ENCODE peak calls at places on chromosomes 7 and 10, in four cellular contexts. A, T, H and W are unnamed samples.

GRCh38 chr10:43595739-43596298 is 10.4 kb upstream of the ZNF485 start:
- DNase-seq in H (no peak), A (no peak), T (no peak), W (no peak)

GRCh38 chr10:43862756-43863155 is 214.1 kb upstream of the ZNF32 start:
- DNase-seq in T (no peak), A (no peak), H (no peak), W (no peak)

GRCh38 chr7:82017334-82017943 is 247.6 kb upstream of the HGF start:
- DNase-seq in H (no peak), T (peak), A (peak), W (peak)

GRCh38 chr7:147182859-147183258 is 1066.3 kb downstream of the CNTNAP2 start:
- DNase-seq in H (no peak), A (no peak), T (no peak), W (no peak)

GRCh38 chr7:127581716-127582115 is 3.7 kb downstream of the GCC1 start:
- DNase-seq in H (no peak), T (no peak), A (no peak), W (no peak)

GRCh38 chr10:124923684-124924083 is 18.2 kb upstream of the ZRANB1 start:
- DNase-seq in H (no peak), T (no peak), A (no peak), W (no peak)

GRCh38 chr7:86559096-86559495 is 84.6 kb upstream of the GRM3 start:
- DNase-seq in H (no peak), T (no peak), A (no peak), W (no peak)

GRCh38 chr7:136741941-136742340 is 126.5 kb upstream of the CHRM2 start:
- DNase-seq in H (no peak), A (no peak), T (no peak), W (no peak)

GRCh38 chr10:119516381-119517234 is 25.9 kb downstream of the RGS10 start:
- DNase-seq in T (no peak), A (peak), H (no peak), W (no peak)

GRCh38 chr10:34002896-34003295 is 668.4 kb upstream of the NRP1 start:
- DNase-seq in T (no peak), A (no peak), H (no peak), W (no peak)

GRCh38 chr7:36468361-36469140 is 78.9 kb downstream of the ANLN start:
- DNase-seq in A (no peak), T (no peak), H (no peak), W (no peak)

GRCh38 chr7:93949468-93949867 is 27.9 kb downstream of the GNG11 start:
- DNase-seq in A (no peak), H (no peak), T (peak), W (no peak)

GRCh38 chr7:73716318-73716890 is 3.1 kb downstream of the STX1A start:
- DNase-seq in A (no peak), T (peak), H (no peak), W (no peak)

GRCh38 chr7:27165655-27166474 is 528 bp upstream of the HOXA9 start:
- DNase-seq in A (no peak), T (no peak), H (peak), W (no peak)

GRCh38 chr10:47402681-47403301 is 18.7 kb upstream of the ZNF488 start:
- DNase-seq in H (peak), A (no peak), T (peak), W (peak)

GRCh38 chr10:120495226-120495625 is 38.2 kb downstream of the PLPP4 start:
- DNase-seq in T (no peak), A (no peak), H (no peak), W (no peak)

GRCh38 chr10:79401015-79401921 is 44.2 kb downstream of the ZCCHC24 start:
- DNase-seq in A (no peak), T (no peak), H (no peak), W (no peak)

GRCh38 chr7:63998549-63998948 is at the start of gene ZNF722:
- DNase-seq in T (no peak), A (no peak), H (no peak), W (no peak)

GRCh38 chr7:1028044-1028770 is 16.1 kb upstream of the GPR146 start:
- DNase-seq in H (peak), A (peak), T (peak), W (peak)

GRCh38 chr7:42227931-42228591 is 8.9 kb downstream of the GLI3 start:
- DNase-seq in A (no peak), H (peak), T (no peak), W (no peak)

GRCh38 chr7:100867040-100867795 is at the start of gene TRIP6:
- DNase-seq in A (peak), H (peak), T (peak), W (no peak)

GRCh38 chr7:128020161-128020560 is 11.1 kb downstream of the LRRC4 start:
- DNase-seq in A (peak), T (peak), H (peak), W (peak)

GRCh38 chr10:89563861-89564478 is 28.6 kb upstream of the SLC16A12 start:
- DNase-seq in T (peak), H (no peak), A (peak), W (peak)

GRCh38 chr7:78296036-78296435 is 497.5 kb downstream of the PHTF2 start:
- DNase-seq in A (no peak), T (no peak), H (no peak), W (no peak)

GRCh38 chr7:102042016-102042656 is 224.7 kb downstream of the CUX1 start:
- DNase-seq in H (no peak), T (peak), A (no peak), W (peak)

GRCh38 chr10:120432209-120432608 is 24.8 kb upstream of the PLPP4 start:
- DNase-seq in H (no peak), T (no peak), A (no peak), W (no peak)

GRCh38 chr7:43119371-43120069 is 7.1 kb downstream of the HECW1 start:
- DNase-seq in H (no peak), A (no peak), T (no peak), W (no peak)

GRCh38 chr7:36928718-36929117 is 204.4 kb upstream of the AOAH start:
- DNase-seq in H (no peak), A (no peak), T (no peak), W (no peak)

GRCh38 chr7:117937726-117938483 is 64.7 kb upstream of the CTTNBP2 start:
- DNase-seq in A (no peak), T (no peak), H (no peak), W (peak)

GRCh38 chr10:88092975-88093374 is 229.6 kb downstream of the PTEN start:
- DNase-seq in T (no peak), A (peak), H (no peak), W (no peak)

GRCh38 chr10:12617205-12618175 is 268.1 kb downstream of the CAMK1D start:
- DNase-seq in A (no peak), T (no peak), H (no peak), W (no peak)

GRCh38 chr7:30988346-30989005 is 24.7 kb downstream of the GHRHR start:
- DNase-seq in T (peak), A (no peak), H (peak), W (no peak)

GRCh38 chr7:2736411-2736914 is 48.5 kb downstream of the AMZ1 start:
- DNase-seq in T (no peak), A (no peak), H (peak), W (no peak)

GRCh38 chr7:7017707-7018265 is 164.6 kb upstream of the C1GALT1 start:
- DNase-seq in A (no peak), H (no peak), T (no peak), W (no peak)

DNA sequence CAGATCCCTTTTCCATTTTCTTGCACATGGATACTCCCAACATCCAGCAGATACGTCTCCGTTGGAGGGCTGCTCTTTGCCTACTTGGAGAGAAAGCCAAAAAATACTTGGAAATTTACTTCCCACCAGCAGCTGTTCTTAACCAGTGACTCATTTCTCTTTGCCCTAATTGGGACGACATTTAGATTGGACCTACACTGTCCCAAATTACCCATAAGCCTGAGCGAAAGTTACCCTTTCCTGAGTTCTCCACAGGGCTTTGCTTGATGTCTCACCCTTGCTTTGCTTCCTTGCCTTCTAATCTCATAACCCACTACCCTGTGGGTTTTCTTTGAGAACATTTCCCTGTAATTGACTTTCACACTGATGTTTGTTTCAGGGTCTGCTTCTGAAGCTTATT is 48.1 kb downstream of the SAMD8 start:
- DNase-seq in T (no peak), H (no peak), A (no peak), W (no peak)
- TF ChIP-seq HMGXB4 in T (no peak), H (no peak), A (no peak), W (no peak)

GRCh38 chr10:86708783-86709778 is 40.8 kb downstream of the LDB3 start:
- DNase-seq in A (no peak), H (no peak), T (no peak), W (no peak)

GRCh38 chr10:86709786-86710185 is 41.5 kb downstream of the LDB3 start:
- DNase-seq in T (no peak), A (no peak), H (no peak), W (no peak)

GRCh38 chr10:86711237-86711956 is 43.1 kb downstream of the LDB3 start:
- DNase-seq in T (peak), A (peak), H (peak), W (peak)

GRCh38 chr10:86710987-86711236 is 42.6 kb downstream of the LDB3 start:
- DNase-seq in T (no peak), A (no peak), H (no peak), W (no peak)

GRCh38 chr10:86711957-86712708 is 43.8 kb downstream of the LDB3 start:
- DNase-seq in A (no peak), H (peak), T (peak), W (no peak)
- TF ChIP-seq HMGXB4 in A (no peak), H (no peak), T (no peak), W (no peak)

DNA sequence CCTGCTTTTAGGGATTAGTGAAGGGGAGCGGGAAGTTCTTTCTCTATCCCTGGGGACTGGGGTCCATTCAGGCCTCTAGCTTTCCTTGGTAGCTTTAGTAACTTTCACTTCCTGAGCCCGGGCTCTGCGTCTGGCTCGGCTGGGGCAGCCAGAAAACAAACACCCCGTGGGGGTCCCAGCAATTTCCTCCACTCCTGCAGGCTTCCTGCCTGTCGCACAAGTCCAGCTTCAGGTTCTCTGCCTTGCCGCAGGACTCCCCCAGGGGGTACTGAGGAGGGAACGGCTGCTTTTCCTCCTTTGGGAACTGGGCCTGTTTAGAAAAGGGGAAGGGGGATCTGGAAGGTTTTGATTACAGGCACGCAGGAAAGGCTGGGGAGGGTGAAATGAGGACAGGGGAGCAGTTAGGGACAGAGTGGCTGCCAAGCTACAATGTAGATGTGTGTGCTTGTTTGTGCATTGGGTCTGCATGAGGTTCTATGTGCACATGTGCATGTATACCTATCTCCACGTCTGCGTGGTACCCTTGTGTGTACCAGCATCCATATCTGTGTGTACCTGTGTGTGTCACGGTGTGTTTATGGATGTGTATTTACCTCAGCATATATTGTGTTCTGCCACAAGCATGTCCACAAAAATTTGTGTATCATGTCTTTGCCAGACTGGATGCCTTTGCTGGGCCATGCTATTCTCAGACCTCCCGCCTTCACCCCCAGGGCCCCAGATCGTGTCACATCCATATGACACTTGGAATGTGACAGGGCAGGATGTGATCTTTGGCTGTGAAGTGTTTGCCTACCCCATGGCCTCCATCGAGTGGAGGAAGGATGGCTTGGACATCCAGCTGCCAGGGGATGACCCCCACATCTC is 2.0 kb downstream of the KAZALD1 start:
- DNase-seq in A (no peak), T (no peak), H (peak), W (no peak)
- TF ChIP-seq HMGXB4 in A (no peak), T (no peak), H (no peak), W (no peak)

GRCh38 chr10:75297021-75297599 is 61.4 kb upstream of the COMTD1 start:
- DNase-seq in H (no peak), A (no peak), T (no peak), W (no peak)

GRCh38 chr10:75294518-75294865 is 58.7 kb upstream of the COMTD1 start:
- DNase-seq in H (peak), A (no peak), T (peak), W (no peak)

GRCh38 chr10:75294866-75295692 is 59.3 kb upstream of the COMTD1 start:
- DNase-seq in T (peak), H (peak), A (peak), W (peak)

GRCh38 chr10:75294031-75294437 is 58.3 kb upstream of the COMTD1 start:
- DNase-seq in H (no peak), T (no peak), A (no peak), W (no peak)

GRCh38 chr10:75295901-75296441 is 60.2 kb upstream of the COMTD1 start:
- DNase-seq in H (no peak), T (no peak), A (no peak), W (no peak)
- TF ChIP-seq HMGXB4 in H (no peak), T (no peak), A (no peak), W (no peak)

DNA sequence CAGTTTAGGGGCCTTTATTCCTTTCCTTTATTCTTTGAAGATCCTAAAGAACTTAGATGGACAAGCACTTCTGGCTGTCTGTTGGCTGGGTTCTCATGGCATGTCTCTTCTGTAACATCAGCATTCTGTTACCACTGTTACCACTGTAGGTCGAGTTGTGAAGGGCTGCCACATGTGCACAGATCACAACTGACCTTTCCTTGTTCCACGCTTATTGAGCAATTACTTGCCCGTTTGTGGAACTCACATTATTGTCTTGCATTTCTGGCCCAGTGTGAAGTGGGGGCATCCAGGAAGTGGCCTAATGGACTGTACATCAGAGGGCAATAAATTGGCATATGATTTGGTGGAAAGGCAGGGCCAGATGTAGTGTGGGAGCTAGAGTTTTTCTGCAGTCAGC is 23.7 kb downstream of the GBF1 start:
- DNase-seq in A (no peak), T (no peak), H (no peak), W (no peak)
- TF ChIP-seq HMGXB4 in A (no peak), T (no peak), H (no peak), W (no peak)

GRCh38 chr7:120060875-120061274 is 212.1 kb upstream of the KCND2 start:
- DNase-seq in A (no peak), H (no peak), T (no peak), W (no peak)

GRCh38 chr7:120059641-120060040 is 213.3 kb upstream of the KCND2 start:
- DNase-seq in A (no peak), T (no peak), H (no peak), W (no peak)

GRCh38 chr7:120060283-120060682 is 212.7 kb upstream of the KCND2 start:
- DNase-seq in A (no peak), H (no peak), T (no peak), W (no peak)

GRCh38 chr7:120070201-120070600 is 202.8 kb upstream of the KCND2 start:
- DNase-seq in A (no peak), T (no peak), H (no peak), W (no peak)

GRCh38 chr7:120064565-120064964 is 208.4 kb upstream of the KCND2 start:
- DNase-seq in A (no peak), H (no peak), T (no peak), W (no peak)
- TF ChIP-seq HMGXB4 in A (no peak), H (no peak), T (no peak), W (no peak)